ENCODE peak calls at places on chromosome 17, in nine cellular contexts. One of them, this sample, is unnamed.
A peak's percentile ranks its signal among the peaks of the same experiment; 100 is the strongest.

GRCh38 chr17:32756696-32757095 is 120.2 kb downstream of the MYO1D start:
- DNase-seq in T-helper 9 cell: no peak
- DNase-seq in CD8-positive, alpha-beta memory T cell: no peak
- DNase-seq in coronary artery: no peak
- DNase-seq in heart left ventricle: no peak
- DNase-seq in activated effector memory CD4-positive, alpha-beta T cell treated with Interleukin-2 at 50 U/mL for 16 hours: no peak
- DNase-seq in stimulated activated CD4-positive, alpha-beta T cell treated with anti-CD3 and anti-CD28 coated beads, Interleukin-1b, Interleukin-23, amount 100 ng/mL, for 1 hour: no peak
- DNase-seq in Kasumi-1: no peak
- DNase-seq in globus pallidus: no peak
- DNase-seq in this sample: no peak

GRCh38 chr17:227581-228222 is 46.3 kb upstream of the DOC2B start:
- DNase-seq in heart left ventricle: no peak
- DNase-seq in globus pallidus: no peak
- DNase-seq in coronary artery: no peak
- DNase-seq in stimulated activated CD4-positive, alpha-beta T cell treated with anti-CD3 and anti-CD28 coated beads, Interleukin-1b, Interleukin-23, amount 100 ng/mL, for 1 hour: no peak
- DNase-seq in T-helper 9 cell: no peak
- DNase-seq in CD8-positive, alpha-beta memory T cell: no peak
- DNase-seq in Kasumi-1: no peak
- DNase-seq in activated effector memory CD4-positive, alpha-beta T cell treated with Interleukin-2 at 50 U/mL for 16 hours: no peak
- DNase-seq in this sample: no peak

GRCh38 chr17:1627219-1627986 is 1.2 kb downstream of the SLC43A2 start:
- DNase-seq in activated effector memory CD4-positive, alpha-beta T cell treated with Interleukin-2 at 50 U/mL for 16 hours: no peak
- DNase-seq in CD8-positive, alpha-beta memory T cell: no peak
- DNase-seq in globus pallidus: peak; percentile 59
- DNase-seq in T-helper 9 cell: no peak
- DNase-seq in stimulated activated CD4-positive, alpha-beta T cell treated with anti-CD3 and anti-CD28 coated beads, Interleukin-1b, Interleukin-23, amount 100 ng/mL, for 1 hour: no peak
- DNase-seq in Kasumi-1: peak; percentile 55
- DNase-seq in coronary artery: peak; percentile 76
- DNase-seq in heart left ventricle: no peak
- DNase-seq in this sample: peak; percentile 73

GRCh38 chr17:42617956-42618431 is 8.5 kb downstream of the TUBG1 start:
- DNase-seq in globus pallidus: no peak
- DNase-seq in Kasumi-1: no peak
- DNase-seq in heart left ventricle: no peak
- DNase-seq in stimulated activated CD4-positive, alpha-beta T cell treated with anti-CD3 and anti-CD28 coated beads, Interleukin-1b, Interleukin-23, amount 100 ng/mL, for 1 hour: no peak
- DNase-seq in coronary artery: no peak
- DNase-seq in CD8-positive, alpha-beta memory T cell: no peak
- DNase-seq in activated effector memory CD4-positive, alpha-beta T cell treated with Interleukin-2 at 50 U/mL for 16 hours: no peak
- DNase-seq in T-helper 9 cell: no peak
- DNase-seq in this sample: peak; percentile 45

GRCh38 chr17:64661981-64662773 is at the start of gene SMURF2:
- DNase-seq in globus pallidus: peak; percentile 74
- DNase-seq in Kasumi-1: peak; percentile 84
- DNase-seq in coronary artery: peak; percentile 88
- DNase-seq in activated effector memory CD4-positive, alpha-beta T cell treated with Interleukin-2 at 50 U/mL for 16 hours: peak; percentile 79
- DNase-seq in T-helper 9 cell: peak; percentile 77
- DNase-seq in heart left ventricle: peak; percentile 86
- DNase-seq in stimulated activated CD4-positive, alpha-beta T cell treated with anti-CD3 and anti-CD28 coated beads, Interleukin-1b, Interleukin-23, amount 100 ng/mL, for 1 hour: peak; percentile 60
- DNase-seq in CD8-positive, alpha-beta memory T cell: peak; percentile 73
- DNase-seq in this sample: peak; percentile 56

GRCh38 chr17:49257296-49257695 is 26.7 kb upstream of the PHOSPHO1 start:
- DNase-seq in heart left ventricle: no peak
- DNase-seq in stimulated activated CD4-positive, alpha-beta T cell treated with anti-CD3 and anti-CD28 coated beads, Interleukin-1b, Interleukin-23, amount 100 ng/mL, for 1 hour: no peak
- DNase-seq in globus pallidus: no peak
- DNase-seq in Kasumi-1: no peak
- DNase-seq in T-helper 9 cell: no peak
- DNase-seq in coronary artery: no peak
- DNase-seq in activated effector memory CD4-positive, alpha-beta T cell treated with Interleukin-2 at 50 U/mL for 16 hours: no peak
- DNase-seq in CD8-positive, alpha-beta memory T cell: no peak
- DNase-seq in this sample: no peak

GRCh38 chr17:78781339-78782304 is at the start of gene CYTH1:
- DNase-seq in globus pallidus: peak; percentile 51
- DNase-seq in stimulated activated CD4-positive, alpha-beta T cell treated with anti-CD3 and anti-CD28 coated beads, Interleukin-1b, Interleukin-23, amount 100 ng/mL, for 1 hour: no peak
- DNase-seq in coronary artery: no peak
- DNase-seq in heart left ventricle: peak; percentile 49
- DNase-seq in Kasumi-1: peak; percentile 44
- DNase-seq in activated effector memory CD4-positive, alpha-beta T cell treated with Interleukin-2 at 50 U/mL for 16 hours: no peak
- DNase-seq in T-helper 9 cell: no peak
- DNase-seq in CD8-positive, alpha-beta memory T cell: peak; percentile 34
- DNase-seq in this sample: no peak

GRCh38 chr17:17204041-17204591 is 2.0 kb downstream of the PLD6 start:
- DNase-seq in T-helper 9 cell: no peak
- DNase-seq in CD8-positive, alpha-beta memory T cell: peak; percentile 18
- DNase-seq in stimulated activated CD4-positive, alpha-beta T cell treated with anti-CD3 and anti-CD28 coated beads, Interleukin-1b, Interleukin-23, amount 100 ng/mL, for 1 hour: no peak
- DNase-seq in coronary artery: peak; percentile 89
- DNase-seq in globus pallidus: peak; percentile 78
- DNase-seq in heart left ventricle: no peak
- DNase-seq in Kasumi-1: no peak
- DNase-seq in activated effector memory CD4-positive, alpha-beta T cell treated with Interleukin-2 at 50 U/mL for 16 hours: no peak
- DNase-seq in this sample: no peak

GRCh38 chr17:1313270-1314005 is 34.0 kb downstream of the TRARG1 start:
- DNase-seq in stimulated activated CD4-positive, alpha-beta T cell treated with anti-CD3 and anti-CD28 coated beads, Interleukin-1b, Interleukin-23, amount 100 ng/mL, for 1 hour: no peak
- DNase-seq in heart left ventricle: no peak
- DNase-seq in T-helper 9 cell: no peak
- DNase-seq in CD8-positive, alpha-beta memory T cell: no peak
- DNase-seq in activated effector memory CD4-positive, alpha-beta T cell treated with Interleukin-2 at 50 U/mL for 16 hours: no peak
- DNase-seq in globus pallidus: no peak
- DNase-seq in Kasumi-1: no peak
- DNase-seq in coronary artery: no peak
- DNase-seq in this sample: no peak

GRCh38 chr17:32355649-32356377 is 5.9 kb downstream of the ZNF207 start:
- DNase-seq in coronary artery: no peak
- DNase-seq in CD8-positive, alpha-beta memory T cell: no peak
- DNase-seq in Kasumi-1: no peak
- DNase-seq in globus pallidus: no peak
- DNase-seq in heart left ventricle: no peak
- DNase-seq in stimulated activated CD4-positive, alpha-beta T cell treated with anti-CD3 and anti-CD28 coated beads, Interleukin-1b, Interleukin-23, amount 100 ng/mL, for 1 hour: no peak
- DNase-seq in T-helper 9 cell: no peak
- DNase-seq in activated effector memory CD4-positive, alpha-beta T cell treated with Interleukin-2 at 50 U/mL for 16 hours: no peak
- DNase-seq in this sample: no peak

GRCh38 chr17:49555495-49556018 is 20.1 kb upstream of the NXPH3 start:
- DNase-seq in Kasumi-1: no peak
- DNase-seq in globus pallidus: no peak
- DNase-seq in stimulated activated CD4-positive, alpha-beta T cell treated with anti-CD3 and anti-CD28 coated beads, Interleukin-1b, Interleukin-23, amount 100 ng/mL, for 1 hour: no peak
- DNase-seq in CD8-positive, alpha-beta memory T cell: no peak
- DNase-seq in T-helper 9 cell: no peak
- DNase-seq in coronary artery: no peak
- DNase-seq in activated effector memory CD4-positive, alpha-beta T cell treated with Interleukin-2 at 50 U/mL for 16 hours: no peak
- DNase-seq in heart left ventricle: no peak
- DNase-seq in this sample: no peak

GRCh38 chr17:16243385-16243784 is 26.4 kb downstream of the PIGL start:
- DNase-seq in CD8-positive, alpha-beta memory T cell: no peak
- DNase-seq in Kasumi-1: no peak
- DNase-seq in stimulated activated CD4-positive, alpha-beta T cell treated with anti-CD3 and anti-CD28 coated beads, Interleukin-1b, Interleukin-23, amount 100 ng/mL, for 1 hour: no peak
- DNase-seq in coronary artery: no peak
- DNase-seq in T-helper 9 cell: no peak
- DNase-seq in heart left ventricle: no peak
- DNase-seq in globus pallidus: no peak
- DNase-seq in activated effector memory CD4-positive, alpha-beta T cell treated with Interleukin-2 at 50 U/mL for 16 hours: no peak
- DNase-seq in this sample: no peak

GRCh38 chr17:75605790-75606189 is 18.2 kb downstream of the MYO15B start:
- DNase-seq in heart left ventricle: no peak
- DNase-seq in Kasumi-1: no peak
- DNase-seq in T-helper 9 cell: no peak
- DNase-seq in globus pallidus: no peak
- DNase-seq in CD8-positive, alpha-beta memory T cell: no peak
- DNase-seq in activated effector memory CD4-positive, alpha-beta T cell treated with Interleukin-2 at 50 U/mL for 16 hours: no peak
- DNase-seq in stimulated activated CD4-positive, alpha-beta T cell treated with anti-CD3 and anti-CD28 coated beads, Interleukin-1b, Interleukin-23, amount 100 ng/mL, for 1 hour: no peak
- DNase-seq in coronary artery: no peak
- DNase-seq in this sample: no peak

GRCh38 chr17:42078396-42079042 is 19.8 kb downstream of the ZNF385C start:
- DNase-seq in activated effector memory CD4-positive, alpha-beta T cell treated with Interleukin-2 at 50 U/mL for 16 hours: no peak
- DNase-seq in globus pallidus: no peak
- DNase-seq in CD8-positive, alpha-beta memory T cell: no peak
- DNase-seq in T-helper 9 cell: no peak
- DNase-seq in stimulated activated CD4-positive, alpha-beta T cell treated with anti-CD3 and anti-CD28 coated beads, Interleukin-1b, Interleukin-23, amount 100 ng/mL, for 1 hour: no peak
- DNase-seq in Kasumi-1: no peak
- DNase-seq in coronary artery: no peak
- DNase-seq in heart left ventricle: no peak
- DNase-seq in this sample: no peak

GRCh38 chr17:9350083-9350482 is 225.5 kb downstream of the STX8 start:
- DNase-seq in CD8-positive, alpha-beta memory T cell: no peak
- DNase-seq in activated effector memory CD4-positive, alpha-beta T cell treated with Interleukin-2 at 50 U/mL for 16 hours: no peak
- DNase-seq in heart left ventricle: no peak
- DNase-seq in globus pallidus: no peak
- DNase-seq in T-helper 9 cell: no peak
- DNase-seq in stimulated activated CD4-positive, alpha-beta T cell treated with anti-CD3 and anti-CD28 coated beads, Interleukin-1b, Interleukin-23, amount 100 ng/mL, for 1 hour: no peak
- DNase-seq in coronary artery: no peak
- DNase-seq in Kasumi-1: no peak
- DNase-seq in this sample: no peak

GRCh38 chr17:62307196-62307595 is 73.2 kb upstream of the EFCAB3 start:
- DNase-seq in coronary artery: no peak
- DNase-seq in Kasumi-1: no peak
- DNase-seq in stimulated activated CD4-positive, alpha-beta T cell treated with anti-CD3 and anti-CD28 coated beads, Interleukin-1b, Interleukin-23, amount 100 ng/mL, for 1 hour: no peak
- DNase-seq in activated effector memory CD4-positive, alpha-beta T cell treated with Interleukin-2 at 50 U/mL for 16 hours: no peak
- DNase-seq in CD8-positive, alpha-beta memory T cell: no peak
- DNase-seq in heart left ventricle: no peak
- DNase-seq in globus pallidus: no peak
- DNase-seq in T-helper 9 cell: no peak
- DNase-seq in this sample: no peak

GRCh38 chr17:61598014-61598413 is 7.0 kb upstream of the NACA2 start:
- DNase-seq in stimulated activated CD4-positive, alpha-beta T cell treated with anti-CD3 and anti-CD28 coated beads, Interleukin-1b, Interleukin-23, amount 100 ng/mL, for 1 hour: no peak
- DNase-seq in CD8-positive, alpha-beta memory T cell: no peak
- DNase-seq in Kasumi-1: no peak
- DNase-seq in activated effector memory CD4-positive, alpha-beta T cell treated with Interleukin-2 at 50 U/mL for 16 hours: no peak
- DNase-seq in globus pallidus: no peak
- DNase-seq in T-helper 9 cell: no peak
- DNase-seq in heart left ventricle: no peak
- DNase-seq in coronary artery: no peak
- DNase-seq in this sample: no peak

GRCh38 chr17:35372846-35373531 is 432 bp downstream of the SLFN11 start:
- DNase-seq in coronary artery: no peak
- DNase-seq in globus pallidus: no peak
- DNase-seq in heart left ventricle: peak; percentile 29
- DNase-seq in CD8-positive, alpha-beta memory T cell: peak; percentile 35
- DNase-seq in T-helper 9 cell: peak; percentile 16
- DNase-seq in stimulated activated CD4-positive, alpha-beta T cell treated with anti-CD3 and anti-CD28 coated beads, Interleukin-1b, Interleukin-23, amount 100 ng/mL, for 1 hour: no peak
- DNase-seq in Kasumi-1: no peak
- DNase-seq in activated effector memory CD4-positive, alpha-beta T cell treated with Interleukin-2 at 50 U/mL for 16 hours: peak; percentile 10
- DNase-seq in this sample: no peak

GRCh38 chr17:29682987-29683386 is 60.3 kb upstream of the CORO6 start:
- DNase-seq in activated effector memory CD4-positive, alpha-beta T cell treated with Interleukin-2 at 50 U/mL for 16 hours: no peak
- DNase-seq in heart left ventricle: peak; percentile 37
- DNase-seq in Kasumi-1: peak; percentile 23
- DNase-seq in T-helper 9 cell: no peak
- DNase-seq in globus pallidus: no peak
- DNase-seq in CD8-positive, alpha-beta memory T cell: no peak
- DNase-seq in coronary artery: no peak
- DNase-seq in stimulated activated CD4-positive, alpha-beta T cell treated with anti-CD3 and anti-CD28 coated beads, Interleukin-1b, Interleukin-23, amount 100 ng/mL, for 1 hour: no peak
- DNase-seq in this sample: no peak

GRCh38 chr17:63446981-63447687 is 1.0 kb upstream of the CYB561 start:
- DNase-seq in activated effector memory CD4-positive, alpha-beta T cell treated with Interleukin-2 at 50 U/mL for 16 hours: peak; percentile 49
- DNase-seq in CD8-positive, alpha-beta memory T cell: peak; percentile 51
- DNase-seq in heart left ventricle: no peak
- DNase-seq in Kasumi-1: peak; percentile 99
- DNase-seq in stimulated activated CD4-positive, alpha-beta T cell treated with anti-CD3 and anti-CD28 coated beads, Interleukin-1b, Interleukin-23, amount 100 ng/mL, for 1 hour: peak; percentile 6
- DNase-seq in T-helper 9 cell: peak; percentile 41
- DNase-seq in globus pallidus: no peak
- DNase-seq in coronary artery: no peak
- DNase-seq in this sample: no peak

GRCh38 chr17:1638171-1638583 is 7.4 kb downstream of the SCARF1 start:
- DNase-seq in CD8-positive, alpha-beta memory T cell: no peak
- DNase-seq in Kasumi-1: no peak
- DNase-seq in stimulated activated CD4-positive, alpha-beta T cell treated with anti-CD3 and anti-CD28 coated beads, Interleukin-1b, Interleukin-23, amount 100 ng/mL, for 1 hour: no peak
- DNase-seq in activated effector memory CD4-positive, alpha-beta T cell treated with Interleukin-2 at 50 U/mL for 16 hours: no peak
- DNase-seq in T-helper 9 cell: no peak
- DNase-seq in globus pallidus: no peak
- DNase-seq in heart left ventricle: no peak
- DNase-seq in coronary artery: no peak
- DNase-seq in this sample: no peak

GRCh38 chr17:57016764-57017116 is 38.8 kb downstream of the SCPEP1 start:
- DNase-seq in heart left ventricle: no peak
- DNase-seq in T-helper 9 cell: no peak
- DNase-seq in activated effector memory CD4-positive, alpha-beta T cell treated with Interleukin-2 at 50 U/mL for 16 hours: no peak
- DNase-seq in Kasumi-1: no peak
- DNase-seq in CD8-positive, alpha-beta memory T cell: no peak
- DNase-seq in coronary artery: peak; percentile 14
- DNase-seq in stimulated activated CD4-positive, alpha-beta T cell treated with anti-CD3 and anti-CD28 coated beads, Interleukin-1b, Interleukin-23, amount 100 ng/mL, for 1 hour: no peak
- DNase-seq in globus pallidus: no peak
- DNase-seq in this sample: no peak

GRCh38 chr17:42101513-42102292 is 3.4 kb upstream of the ZNF385C start:
- DNase-seq in T-helper 9 cell: peak; percentile 59
- DNase-seq in activated effector memory CD4-positive, alpha-beta T cell treated with Interleukin-2 at 50 U/mL for 16 hours: peak; percentile 46
- DNase-seq in Kasumi-1: peak; percentile 35
- DNase-seq in globus pallidus: peak; percentile 49
- DNase-seq in coronary artery: no peak
- DNase-seq in CD8-positive, alpha-beta memory T cell: peak; percentile 59
- DNase-seq in stimulated activated CD4-positive, alpha-beta T cell treated with anti-CD3 and anti-CD28 coated beads, Interleukin-1b, Interleukin-23, amount 100 ng/mL, for 1 hour: no peak
- DNase-seq in heart left ventricle: peak; percentile 63
- DNase-seq in this sample: peak; percentile 37

GRCh38 chr17:8057691-8058114 is 18.8 kb downstream of the ALOX15B start:
- DNase-seq in T-helper 9 cell: peak; percentile 17
- DNase-seq in stimulated activated CD4-positive, alpha-beta T cell treated with anti-CD3 and anti-CD28 coated beads, Interleukin-1b, Interleukin-23, amount 100 ng/mL, for 1 hour: no peak
- DNase-seq in Kasumi-1: peak; percentile 73
- DNase-seq in coronary artery: peak; percentile 63
- DNase-seq in CD8-positive, alpha-beta memory T cell: peak; percentile 28
- DNase-seq in heart left ventricle: no peak
- DNase-seq in globus pallidus: peak; percentile 69
- DNase-seq in activated effector memory CD4-positive, alpha-beta T cell treated with Interleukin-2 at 50 U/mL for 16 hours: peak; percentile 21
- DNase-seq in this sample: peak; percentile 26

GRCh38 chr17:56172517-56172982 is 19.3 kb downstream of the ANKFN1 start:
- DNase-seq in stimulated activated CD4-positive, alpha-beta T cell treated with anti-CD3 and anti-CD28 coated beads, Interleukin-1b, Interleukin-23, amount 100 ng/mL, for 1 hour: no peak
- DNase-seq in CD8-positive, alpha-beta memory T cell: no peak
- DNase-seq in heart left ventricle: peak; percentile 11
- DNase-seq in Kasumi-1: no peak
- DNase-seq in coronary artery: no peak
- DNase-seq in activated effector memory CD4-positive, alpha-beta T cell treated with Interleukin-2 at 50 U/mL for 16 hours: no peak
- DNase-seq in T-helper 9 cell: no peak
- DNase-seq in globus pallidus: peak; percentile 37
- DNase-seq in this sample: peak; percentile 92

GRCh38 chr17:35056013-35056412 is 7.5 kb downstream of the RFFL start:
- DNase-seq in globus pallidus: no peak
- DNase-seq in coronary artery: no peak
- DNase-seq in heart left ventricle: no peak
- DNase-seq in activated effector memory CD4-positive, alpha-beta T cell treated with Interleukin-2 at 50 U/mL for 16 hours: no peak
- DNase-seq in Kasumi-1: no peak
- DNase-seq in stimulated activated CD4-positive, alpha-beta T cell treated with anti-CD3 and anti-CD28 coated beads, Interleukin-1b, Interleukin-23, amount 100 ng/mL, for 1 hour: no peak
- DNase-seq in CD8-positive, alpha-beta memory T cell: no peak
- DNase-seq in T-helper 9 cell: no peak
- DNase-seq in this sample: no peak

GRCh38 chr17:80025796-80026195 is 9.9 kb downstream of the TBC1D16 start:
- DNase-seq in activated effector memory CD4-positive, alpha-beta T cell treated with Interleukin-2 at 50 U/mL for 16 hours: no peak
- DNase-seq in globus pallidus: no peak
- DNase-seq in CD8-positive, alpha-beta memory T cell: no peak
- DNase-seq in stimulated activated CD4-positive, alpha-beta T cell treated with anti-CD3 and anti-CD28 coated beads, Interleukin-1b, Interleukin-23, amount 100 ng/mL, for 1 hour: no peak
- DNase-seq in heart left ventricle: no peak
- DNase-seq in Kasumi-1: no peak
- DNase-seq in coronary artery: no peak
- DNase-seq in T-helper 9 cell: no peak
- DNase-seq in this sample: no peak

GRCh38 chr17:9230861-9231260 is 209.6 kb downstream of the NTN1 start:
- DNase-seq in activated effector memory CD4-positive, alpha-beta T cell treated with Interleukin-2 at 50 U/mL for 16 hours: no peak
- DNase-seq in heart left ventricle: no peak
- DNase-seq in globus pallidus: no peak
- DNase-seq in CD8-positive, alpha-beta memory T cell: no peak
- DNase-seq in T-helper 9 cell: no peak
- DNase-seq in stimulated activated CD4-positive, alpha-beta T cell treated with anti-CD3 and anti-CD28 coated beads, Interleukin-1b, Interleukin-23, amount 100 ng/mL, for 1 hour: no peak
- DNase-seq in Kasumi-1: no peak
- DNase-seq in coronary artery: no peak
- DNase-seq in this sample: no peak

GRCh38 chr17:60060474-60060873 is 18.2 kb downstream of the HEATR6 start:
- DNase-seq in globus pallidus: no peak
- DNase-seq in CD8-positive, alpha-beta memory T cell: no peak
- DNase-seq in activated effector memory CD4-positive, alpha-beta T cell treated with Interleukin-2 at 50 U/mL for 16 hours: no peak
- DNase-seq in Kasumi-1: no peak
- DNase-seq in coronary artery: no peak
- DNase-seq in stimulated activated CD4-positive, alpha-beta T cell treated with anti-CD3 and anti-CD28 coated beads, Interleukin-1b, Interleukin-23, amount 100 ng/mL, for 1 hour: no peak
- DNase-seq in T-helper 9 cell: no peak
- DNase-seq in heart left ventricle: no peak
- DNase-seq in this sample: no peak

GRCh38 chr17:55177159-55177913 is 87.4 kb upstream of the HLF start:
- DNase-seq in Kasumi-1: no peak
- DNase-seq in activated effector memory CD4-positive, alpha-beta T cell treated with Interleukin-2 at 50 U/mL for 16 hours: no peak
- DNase-seq in globus pallidus: no peak
- DNase-seq in coronary artery: no peak
- DNase-seq in CD8-positive, alpha-beta memory T cell: no peak
- DNase-seq in stimulated activated CD4-positive, alpha-beta T cell treated with anti-CD3 and anti-CD28 coated beads, Interleukin-1b, Interleukin-23, amount 100 ng/mL, for 1 hour: no peak
- DNase-seq in heart left ventricle: no peak
- DNase-seq in T-helper 9 cell: no peak
- DNase-seq in this sample: no peak

GRCh38 chr17:57810740-57811632 is 38.9 kb downstream of the MRPS23 start:
- DNase-seq in activated effector memory CD4-positive, alpha-beta T cell treated with Interleukin-2 at 50 U/mL for 16 hours: no peak
- DNase-seq in heart left ventricle: peak; percentile 76
- DNase-seq in globus pallidus: peak; percentile 43
- DNase-seq in T-helper 9 cell: no peak
- DNase-seq in coronary artery: peak; percentile 77
- DNase-seq in CD8-positive, alpha-beta memory T cell: no peak
- DNase-seq in Kasumi-1: peak; percentile 88
- DNase-seq in stimulated activated CD4-positive, alpha-beta T cell treated with anti-CD3 and anti-CD28 coated beads, Interleukin-1b, Interleukin-23, amount 100 ng/mL, for 1 hour: no peak
- DNase-seq in this sample: no peak